ENCODE peak calls at places on chromosomes 16 and 17, in seven cellular contexts. One of them, this sample, is unnamed.

GRCh38 chr17:17075037-17075755 is 32.9 kb downstream of the MPRIP start:
- DNase-seq in fibroblast of lung: peak; percentile 86
- DNase-seq in NCI-H446 treated with DMSO at 0.1 percent for 48 hours: no peak
- DNase-seq in natural killer cell treated with Interleukin-12 subunit alpha and Interleukin-12 subunit beta and Interleukin-15 and Interleukin-18, amount 100 ng/mL, for 72 hours: no peak
- DNase-seq in kidney: peak; percentile 72
- DNase-seq in adrenal gland: peak; percentile 80
- DNase-seq in breast epithelium: peak; percentile 58
- DNase-seq in this sample: no peak

GRCh38 chr16:2974319-2975056 is 5.3 kb downstream of the PAQR4 start:
- DNase-seq in fibroblast of lung: no peak
- DNase-seq in NCI-H446 treated with DMSO at 0.1 percent for 48 hours: no peak
- DNase-seq in natural killer cell treated with Interleukin-12 subunit alpha and Interleukin-12 subunit beta and Interleukin-15 and Interleukin-18, amount 100 ng/mL, for 72 hours: no peak
- DNase-seq in kidney: peak; percentile 75
- DNase-seq in adrenal gland: no peak
- DNase-seq in breast epithelium: no peak
- DNase-seq in this sample: no peak

GRCh38 chr17:43917348-43918025 is 10.2 kb upstream of the MPP2 start:
- DNase-seq in fibroblast of lung: peak; percentile 37
- DNase-seq in NCI-H446 treated with DMSO at 0.1 percent for 48 hours: no peak
- DNase-seq in natural killer cell treated with Interleukin-12 subunit alpha and Interleukin-12 subunit beta and Interleukin-15 and Interleukin-18, amount 100 ng/mL, for 72 hours: no peak
- DNase-seq in kidney: no peak
- DNase-seq in adrenal gland: no peak
- DNase-seq in breast epithelium: no peak
- DNase-seq in this sample: no peak

GRCh38 chr17:45003877-45004276 is 35.8 kb upstream of the C1QL1 start:
- DNase-seq in fibroblast of lung: no peak
- DNase-seq in NCI-H446 treated with DMSO at 0.1 percent for 48 hours: no peak
- DNase-seq in natural killer cell treated with Interleukin-12 subunit alpha and Interleukin-12 subunit beta and Interleukin-15 and Interleukin-18, amount 100 ng/mL, for 72 hours: no peak
- DNase-seq in kidney: no peak
- DNase-seq in adrenal gland: no peak
- DNase-seq in breast epithelium: no peak
- DNase-seq in this sample: no peak

GRCh38 chr16:84677849-84678248 is 22.0 kb upstream of the USP10 start:
- DNase-seq in fibroblast of lung: no peak
- DNase-seq in NCI-H446 treated with DMSO at 0.1 percent for 48 hours: no peak
- DNase-seq in natural killer cell treated with Interleukin-12 subunit alpha and Interleukin-12 subunit beta and Interleukin-15 and Interleukin-18, amount 100 ng/mL, for 72 hours: no peak
- DNase-seq in kidney: peak; percentile 7
- DNase-seq in adrenal gland: no peak
- DNase-seq in breast epithelium: no peak
- DNase-seq in this sample: no peak

GRCh38 chr16:7393680-7394079 is 61.0 kb downstream of the RBFOX1 start:
- DNase-seq in fibroblast of lung: no peak
- DNase-seq in NCI-H446 treated with DMSO at 0.1 percent for 48 hours: no peak
- DNase-seq in natural killer cell treated with Interleukin-12 subunit alpha and Interleukin-12 subunit beta and Interleukin-15 and Interleukin-18, amount 100 ng/mL, for 72 hours: no peak
- DNase-seq in kidney: no peak
- DNase-seq in adrenal gland: no peak
- DNase-seq in breast epithelium: no peak
- DNase-seq in this sample: no peak

GRCh38 chr17:10162034-10162433 is 36.4 kb downstream of the GAS7 start:
- DNase-seq in fibroblast of lung: no peak
- DNase-seq in NCI-H446 treated with DMSO at 0.1 percent for 48 hours: no peak
- DNase-seq in natural killer cell treated with Interleukin-12 subunit alpha and Interleukin-12 subunit beta and Interleukin-15 and Interleukin-18, amount 100 ng/mL, for 72 hours: peak; percentile 69
- DNase-seq in kidney: no peak
- DNase-seq in adrenal gland: no peak
- DNase-seq in breast epithelium: no peak
- DNase-seq in this sample: no peak

GRCh38 chr16:58045096-58045495 is 19.5 kb downstream of the MMP15 start:
- DNase-seq in fibroblast of lung: no peak
- DNase-seq in NCI-H446 treated with DMSO at 0.1 percent for 48 hours: no peak
- DNase-seq in natural killer cell treated with Interleukin-12 subunit alpha and Interleukin-12 subunit beta and Interleukin-15 and Interleukin-18, amount 100 ng/mL, for 72 hours: no peak
- DNase-seq in kidney: no peak
- DNase-seq in adrenal gland: no peak
- DNase-seq in breast epithelium: no peak
- DNase-seq in this sample: no peak

GRCh38 chr16:56871172-56871593 is 6.2 kb downstream of the SLC12A3 start:
- DNase-seq in fibroblast of lung: peak; percentile 33
- DNase-seq in NCI-H446 treated with DMSO at 0.1 percent for 48 hours: no peak
- DNase-seq in natural killer cell treated with Interleukin-12 subunit alpha and Interleukin-12 subunit beta and Interleukin-15 and Interleukin-18, amount 100 ng/mL, for 72 hours: no peak
- DNase-seq in kidney: no peak
- DNase-seq in adrenal gland: peak; percentile 78
- DNase-seq in breast epithelium: no peak
- DNase-seq in this sample: no peak

GRCh38 chr17:73841431-73842060 is 197.3 kb upstream of the SDK2 start:
- DNase-seq in fibroblast of lung: peak; percentile 31
- DNase-seq in NCI-H446 treated with DMSO at 0.1 percent for 48 hours: peak; percentile 23
- DNase-seq in natural killer cell treated with Interleukin-12 subunit alpha and Interleukin-12 subunit beta and Interleukin-15 and Interleukin-18, amount 100 ng/mL, for 72 hours: no peak
- DNase-seq in kidney: no peak
- DNase-seq in adrenal gland: no peak
- DNase-seq in breast epithelium: no peak
- DNase-seq in this sample: no peak

GRCh38 chr16:30787613-30788378 is 791 bp upstream of the ZNF629 start:
- DNase-seq in fibroblast of lung: no peak
- DNase-seq in NCI-H446 treated with DMSO at 0.1 percent for 48 hours: no peak
- DNase-seq in natural killer cell treated with Interleukin-12 subunit alpha and Interleukin-12 subunit beta and Interleukin-15 and Interleukin-18, amount 100 ng/mL, for 72 hours: no peak
- DNase-seq in kidney: no peak
- DNase-seq in adrenal gland: no peak
- DNase-seq in breast epithelium: no peak
- DNase-seq in this sample: no peak

GRCh38 chr16:87637357-87637756 is 35.0 kb downstream of the JPH3 start:
- DNase-seq in fibroblast of lung: no peak
- DNase-seq in NCI-H446 treated with DMSO at 0.1 percent for 48 hours: no peak
- DNase-seq in natural killer cell treated with Interleukin-12 subunit alpha and Interleukin-12 subunit beta and Interleukin-15 and Interleukin-18, amount 100 ng/mL, for 72 hours: no peak
- DNase-seq in kidney: no peak
- DNase-seq in adrenal gland: no peak
- DNase-seq in breast epithelium: no peak
- DNase-seq in this sample: no peak

GRCh38 chr16:5019775-5020174 is 14.0 kb downstream of the NAGPA start:
- DNase-seq in fibroblast of lung: no peak
- DNase-seq in NCI-H446 treated with DMSO at 0.1 percent for 48 hours: no peak
- DNase-seq in natural killer cell treated with Interleukin-12 subunit alpha and Interleukin-12 subunit beta and Interleukin-15 and Interleukin-18, amount 100 ng/mL, for 72 hours: no peak
- DNase-seq in kidney: no peak
- DNase-seq in adrenal gland: no peak
- DNase-seq in breast epithelium: no peak
- DNase-seq in this sample: no peak

GRCh38 chr16:6663668-6664067 is 669.0 kb upstream of the RBFOX1 start:
- DNase-seq in fibroblast of lung: no peak
- DNase-seq in NCI-H446 treated with DMSO at 0.1 percent for 48 hours: no peak
- DNase-seq in natural killer cell treated with Interleukin-12 subunit alpha and Interleukin-12 subunit beta and Interleukin-15 and Interleukin-18, amount 100 ng/mL, for 72 hours: no peak
- DNase-seq in kidney: no peak
- DNase-seq in adrenal gland: no peak
- DNase-seq in breast epithelium: no peak
- DNase-seq in this sample: no peak

GRCh38 chr17:83179378-83179777 is 100.0 kb downstream of the METRNL start:
- DNase-seq in fibroblast of lung: no peak
- DNase-seq in NCI-H446 treated with DMSO at 0.1 percent for 48 hours: no peak
- DNase-seq in natural killer cell treated with Interleukin-12 subunit alpha and Interleukin-12 subunit beta and Interleukin-15 and Interleukin-18, amount 100 ng/mL, for 72 hours: peak; percentile 39
- DNase-seq in kidney: no peak
- DNase-seq in adrenal gland: no peak
- DNase-seq in breast epithelium: peak; percentile 50
- DNase-seq in this sample: no peak

GRCh38 chr17:8119575-8120519 is 1.5 kb upstream of the ALOXE3 start:
- DNase-seq in fibroblast of lung: peak; percentile 97
- DNase-seq in NCI-H446 treated with DMSO at 0.1 percent for 48 hours: peak; percentile 84
- DNase-seq in natural killer cell treated with Interleukin-12 subunit alpha and Interleukin-12 subunit beta and Interleukin-15 and Interleukin-18, amount 100 ng/mL, for 72 hours: peak; percentile 82
- DNase-seq in kidney: peak; percentile 91
- DNase-seq in adrenal gland: peak; percentile 95
- DNase-seq in breast epithelium: peak; percentile 77
- DNase-seq in this sample: peak; percentile 77

GRCh38 chr16:17850626-17851265 is 380.0 kb upstream of the XYLT1 start:
- DNase-seq in fibroblast of lung: no peak
- DNase-seq in NCI-H446 treated with DMSO at 0.1 percent for 48 hours: no peak
- DNase-seq in natural killer cell treated with Interleukin-12 subunit alpha and Interleukin-12 subunit beta and Interleukin-15 and Interleukin-18, amount 100 ng/mL, for 72 hours: no peak
- DNase-seq in kidney: no peak
- DNase-seq in adrenal gland: no peak
- DNase-seq in breast epithelium: no peak
- DNase-seq in this sample: no peak

GRCh38 chr17:60134396-60135159 is 15.2 kb upstream of the CA4 start:
- DNase-seq in fibroblast of lung: peak; percentile 55
- DNase-seq in NCI-H446 treated with DMSO at 0.1 percent for 48 hours: no peak
- DNase-seq in natural killer cell treated with Interleukin-12 subunit alpha and Interleukin-12 subunit beta and Interleukin-15 and Interleukin-18, amount 100 ng/mL, for 72 hours: no peak
- DNase-seq in kidney: peak; percentile 29
- DNase-seq in adrenal gland: no peak
- DNase-seq in breast epithelium: peak; percentile 10
- DNase-seq in this sample: no peak

GRCh38 chr17:74493381-74493833 is 27.0 kb downstream of the CD300A start:
- DNase-seq in fibroblast of lung: peak; percentile 57
- DNase-seq in NCI-H446 treated with DMSO at 0.1 percent for 48 hours: no peak
- DNase-seq in natural killer cell treated with Interleukin-12 subunit alpha and Interleukin-12 subunit beta and Interleukin-15 and Interleukin-18, amount 100 ng/mL, for 72 hours: peak; percentile 71
- DNase-seq in kidney: no peak
- DNase-seq in adrenal gland: peak; percentile 85
- DNase-seq in breast epithelium: peak; percentile 57
- DNase-seq in this sample: peak; percentile 72

GRCh38 chr17:43360376-43360738 is 38.4 kb upstream of the ARL4D start:
- DNase-seq in fibroblast of lung: peak; percentile 79
- DNase-seq in NCI-H446 treated with DMSO at 0.1 percent for 48 hours: peak; percentile 99
- DNase-seq in natural killer cell treated with Interleukin-12 subunit alpha and Interleukin-12 subunit beta and Interleukin-15 and Interleukin-18, amount 100 ng/mL, for 72 hours: peak; percentile 82
- DNase-seq in kidney: no peak
- DNase-seq in adrenal gland: peak; percentile 93
- DNase-seq in breast epithelium: no peak
- DNase-seq in this sample: no peak

GRCh38 chr17:30236807-30237206 is 1.3 kb upstream of the SLC6A4 start:
- DNase-seq in fibroblast of lung: peak; percentile 39
- DNase-seq in NCI-H446 treated with DMSO at 0.1 percent for 48 hours: no peak
- DNase-seq in natural killer cell treated with Interleukin-12 subunit alpha and Interleukin-12 subunit beta and Interleukin-15 and Interleukin-18, amount 100 ng/mL, for 72 hours: no peak
- DNase-seq in kidney: peak; percentile 91
- DNase-seq in adrenal gland: peak; percentile 83
- DNase-seq in breast epithelium: no peak
- DNase-seq in this sample: peak; percentile 60

GRCh38 chr16:14015948-14016347 is 55.2 kb upstream of the MRTFB start:
- DNase-seq in fibroblast of lung: peak; percentile 93
- DNase-seq in NCI-H446 treated with DMSO at 0.1 percent for 48 hours: no peak
- DNase-seq in natural killer cell treated with Interleukin-12 subunit alpha and Interleukin-12 subunit beta and Interleukin-15 and Interleukin-18, amount 100 ng/mL, for 72 hours: no peak
- DNase-seq in kidney: no peak
- DNase-seq in adrenal gland: peak; percentile 74
- DNase-seq in breast epithelium: no peak
- DNase-seq in this sample: no peak